ENCODE peak calls at places on chromosomes 3 and 15, in six cellular contexts. One of them, this sample, is unnamed.

GRCh38 chr3:194792368-194792767 is 106.7 kb downstream of the FAM43A start:
- DNase-seq in HepG2: no peak
- DNase-seq in A549: no peak
- DNase-seq in HCT116: no peak
- DNase-seq in GM12878: no peak
- DNase-seq in H1: no peak
- DNase-seq in this sample: no peak

GRCh38 chr15:76840830-76841460 is 64.2 kb downstream of the SCAPER start:
- DNase-seq in H1: no peak
- DNase-seq in A549: peak; percentile 48
- DNase-seq in GM12878: no peak
- DNase-seq in HepG2: peak; percentile 26
- DNase-seq in HCT116: peak; percentile 8
- DNase-seq in this sample: peak; percentile 52

GRCh38 chr3:154970796-154971195 is 109.3 kb upstream of the MME start:
- DNase-seq in H1: no peak
- DNase-seq in GM12878: no peak
- DNase-seq in HCT116: no peak
- DNase-seq in A549: no peak
- DNase-seq in HepG2: no peak
- DNase-seq in this sample: peak; percentile 1

GRCh38 chr15:60541784-60542617 is 63.1 kb upstream of the ICE2 start:
- DNase-seq in HCT116: no peak
- DNase-seq in GM12878: no peak
- DNase-seq in A549: no peak
- DNase-seq in HepG2: no peak
- DNase-seq in H1: no peak
- DNase-seq in this sample: no peak

GRCh38 chr3:105867690-105868449 is 942 bp downstream of the CBLB start:
- DNase-seq in A549: no peak
- DNase-seq in HepG2: no peak
- DNase-seq in HCT116: no peak
- DNase-seq in H1: no peak
- DNase-seq in GM12878: no peak
- DNase-seq in this sample: no peak

GRCh38 chr15:67839929-67840746 is at the start of gene RNU6-1:
- DNase-seq in H1: peak; percentile 88
- DNase-seq in HepG2: peak; percentile 80
- DNase-seq in HCT116: peak; percentile 81
- DNase-seq in GM12878: peak; percentile 88
- DNase-seq in A549: peak; percentile 95
- DNase-seq in this sample: peak; percentile 92

GRCh38 chr3:187130346-187131066 is 8.8 kb downstream of the RPL39L start:
- DNase-seq in GM12878: no peak
- DNase-seq in HepG2: no peak
- DNase-seq in H1: no peak
- DNase-seq in HCT116: no peak
- DNase-seq in A549: no peak
- DNase-seq in this sample: no peak

GRCh38 chr15:59376735-59377134 is 4.1 kb upstream of the MYO1E start:
- DNase-seq in A549: peak; percentile 48
- DNase-seq in HepG2: no peak
- DNase-seq in GM12878: no peak
- DNase-seq in H1: no peak
- DNase-seq in HCT116: no peak
- DNase-seq in this sample: no peak

GRCh38 chr3:111581403-111582113 is 13.6 kb downstream of the ZBED2 start:
- DNase-seq in HepG2: no peak
- DNase-seq in A549: no peak
- DNase-seq in GM12878: no peak
- DNase-seq in H1: no peak
- DNase-seq in HCT116: no peak
- DNase-seq in this sample: no peak

GRCh38 chr15:43517354-43518072 is at the start of gene MAP1A:
- DNase-seq in GM12878: no peak
- DNase-seq in HepG2: no peak
- DNase-seq in HCT116: no peak
- DNase-seq in H1: peak; percentile 63
- DNase-seq in A549: no peak
- DNase-seq in this sample: no peak

GRCh38 chr3:110579841-110580550 is 491.6 kb upstream of the NECTIN3 start:
- DNase-seq in A549: no peak
- DNase-seq in GM12878: no peak
- DNase-seq in H1: no peak
- DNase-seq in HepG2: no peak
- DNase-seq in HCT116: peak; percentile 55
- DNase-seq in this sample: no peak

GRCh38 chr3:184295771-184296170 is 3.3 kb upstream of the PSMD2 start:
- DNase-seq in GM12878: no peak
- DNase-seq in A549: no peak
- DNase-seq in HCT116: no peak
- DNase-seq in HepG2: no peak
- DNase-seq in H1: no peak
- DNase-seq in this sample: no peak

GRCh38 chr15:56929933-56930332 is 11.5 kb downstream of the TCF12 start:
- DNase-seq in HepG2: no peak
- DNase-seq in GM12878: no peak
- DNase-seq in HCT116: no peak
- DNase-seq in A549: no peak
- DNase-seq in H1: no peak
- DNase-seq in this sample: no peak

DNA sequence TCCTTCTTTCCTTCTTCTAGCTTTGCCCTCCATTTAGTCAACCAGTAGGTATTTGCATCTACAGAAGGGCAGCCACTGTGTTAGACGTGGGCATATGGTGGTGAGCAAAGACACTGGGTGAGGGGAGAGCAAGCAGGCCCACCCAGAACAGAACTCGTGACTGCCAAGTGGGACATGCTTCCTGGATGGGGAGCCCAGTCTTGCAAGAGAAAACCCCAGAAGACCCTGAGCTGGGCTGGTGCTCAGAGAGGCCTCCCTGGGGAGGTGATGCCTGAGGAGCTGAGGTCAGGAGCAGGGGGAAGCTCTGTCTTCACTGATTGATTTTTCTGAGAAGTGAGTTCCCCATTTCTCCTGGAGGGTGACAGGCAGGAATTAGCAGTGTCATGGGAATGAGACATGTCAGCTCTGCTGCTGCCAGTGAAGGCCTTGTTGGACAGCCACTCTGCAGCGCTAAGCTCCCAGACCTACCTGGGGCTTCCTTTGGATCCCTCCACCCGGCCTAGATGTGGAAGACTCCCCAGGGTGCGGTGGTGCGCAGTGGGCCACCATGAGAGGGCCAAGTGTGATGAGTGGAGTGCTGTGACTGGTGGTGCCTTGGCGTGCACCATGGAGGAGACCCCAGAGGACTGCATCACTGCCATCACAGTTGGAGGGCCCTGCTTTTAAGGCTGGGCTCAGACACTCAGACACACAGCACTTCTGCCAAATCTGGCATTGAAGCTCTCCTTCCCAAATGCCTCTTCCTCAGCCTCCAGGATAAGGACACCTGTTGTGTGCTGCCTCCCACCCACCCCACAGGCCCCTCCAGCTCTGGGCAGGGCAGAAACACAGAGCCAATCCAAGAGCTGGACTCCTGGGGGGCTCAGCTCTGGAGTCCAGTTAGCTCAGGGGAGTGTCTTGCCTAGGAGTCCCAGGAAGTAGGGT is 40.0 kb upstream of the TOPBP1 start:
- DNase-seq in H1: no peak
- DNase-seq in HCT116: no peak
- DNase-seq in A549: no peak
- DNase-seq in HepG2: no peak
- DNase-seq in GM12878: no peak
- DNase-seq in this sample: peak; percentile 20
- TF ChIP-seq POLR2A in H1: no peak
- TF ChIP-seq POLR2A in HCT116: no peak
- TF ChIP-seq POLR2A in A549: no peak
- TF ChIP-seq POLR2A in HepG2: no peak
- TF ChIP-seq POLR2A in GM12878: no peak
- TF ChIP-seq POLR2A in this sample: no peak

DNA sequence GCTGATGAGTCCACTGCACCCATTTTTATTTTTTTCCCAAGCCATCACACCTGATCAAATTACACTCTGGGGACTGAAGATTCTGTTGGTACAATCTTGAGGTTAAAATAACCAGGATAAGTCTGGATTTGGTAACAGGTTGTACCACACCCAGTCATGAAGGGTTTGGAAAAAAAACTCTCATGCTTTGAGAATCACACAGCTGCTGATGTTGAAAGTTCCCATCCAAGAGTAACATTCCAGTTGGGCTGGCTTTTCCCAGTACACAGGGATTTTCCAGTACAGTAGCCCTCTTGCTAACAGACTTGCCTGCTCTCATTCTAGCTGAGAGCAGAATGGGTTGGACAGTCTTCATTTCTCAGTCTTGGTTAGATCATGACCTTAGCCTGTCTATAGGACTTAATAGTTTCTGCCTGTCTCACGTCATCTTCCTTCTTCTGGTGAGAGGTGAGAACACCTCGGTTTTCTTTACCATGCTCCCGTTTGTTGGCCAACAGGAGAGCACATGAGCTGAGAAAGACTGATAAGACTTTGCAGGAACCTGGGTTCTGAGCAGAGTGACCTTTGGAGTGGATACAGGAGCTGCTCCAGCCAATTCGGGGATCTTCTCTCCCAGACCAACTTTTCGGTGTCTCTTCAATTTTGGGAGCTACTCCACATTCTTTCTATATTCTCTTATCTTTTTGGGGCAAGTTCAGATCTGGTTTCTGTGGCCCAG is 300.1 kb upstream of the LYSMD4 start:
- DNase-seq in H1: no peak
- DNase-seq in HepG2: no peak
- DNase-seq in GM12878: no peak
- DNase-seq in A549: no peak
- DNase-seq in HCT116: no peak
- DNase-seq in this sample: no peak
- TF ChIP-seq MAX in H1: no peak
- TF ChIP-seq MAX in HepG2: no peak
- TF ChIP-seq MAX in GM12878: no peak
- TF ChIP-seq MAX in A549: no peak
- TF ChIP-seq MAX in HCT116: no peak
- TF ChIP-seq MAX in this sample: no peak

DNA sequence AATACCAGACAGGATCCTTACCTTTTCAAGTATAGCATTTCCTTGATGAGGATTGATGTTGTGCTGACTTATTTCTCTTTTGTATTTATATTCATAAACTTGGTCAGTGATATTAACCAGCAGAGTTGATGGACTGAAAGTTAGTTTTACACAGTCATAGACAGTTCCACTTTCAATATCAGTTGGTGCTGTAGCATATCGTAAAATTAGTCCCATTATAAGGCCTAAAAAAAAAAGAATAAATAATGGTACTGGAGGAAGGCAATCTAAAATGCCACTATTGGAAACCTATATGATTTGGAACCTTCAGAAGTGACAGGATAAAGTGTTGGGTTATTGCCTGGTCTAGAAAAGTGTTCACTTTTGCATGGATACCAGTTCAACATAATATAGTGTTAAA is 16.3 kb downstream of the SLC9A9 start:
- DNase-seq in H1: no peak
- DNase-seq in HepG2: no peak
- DNase-seq in GM12878: no peak
- DNase-seq in HCT116: no peak
- DNase-seq in A549: no peak
- DNase-seq in this sample: no peak
- H3K4me3 ChIP-seq in H1: no peak overlapping the region
- H3K4me3 ChIP-seq in HepG2: no peak overlapping the region
- H3K4me3 ChIP-seq in GM12878: peak overlapping the region; percentile 14
- H3K4me3 ChIP-seq in HCT116: no peak overlapping the region
- H3K4me3 ChIP-seq in A549: no peak overlapping the region
- H3K4me3 ChIP-seq in this sample: no peak overlapping the region

DNA sequence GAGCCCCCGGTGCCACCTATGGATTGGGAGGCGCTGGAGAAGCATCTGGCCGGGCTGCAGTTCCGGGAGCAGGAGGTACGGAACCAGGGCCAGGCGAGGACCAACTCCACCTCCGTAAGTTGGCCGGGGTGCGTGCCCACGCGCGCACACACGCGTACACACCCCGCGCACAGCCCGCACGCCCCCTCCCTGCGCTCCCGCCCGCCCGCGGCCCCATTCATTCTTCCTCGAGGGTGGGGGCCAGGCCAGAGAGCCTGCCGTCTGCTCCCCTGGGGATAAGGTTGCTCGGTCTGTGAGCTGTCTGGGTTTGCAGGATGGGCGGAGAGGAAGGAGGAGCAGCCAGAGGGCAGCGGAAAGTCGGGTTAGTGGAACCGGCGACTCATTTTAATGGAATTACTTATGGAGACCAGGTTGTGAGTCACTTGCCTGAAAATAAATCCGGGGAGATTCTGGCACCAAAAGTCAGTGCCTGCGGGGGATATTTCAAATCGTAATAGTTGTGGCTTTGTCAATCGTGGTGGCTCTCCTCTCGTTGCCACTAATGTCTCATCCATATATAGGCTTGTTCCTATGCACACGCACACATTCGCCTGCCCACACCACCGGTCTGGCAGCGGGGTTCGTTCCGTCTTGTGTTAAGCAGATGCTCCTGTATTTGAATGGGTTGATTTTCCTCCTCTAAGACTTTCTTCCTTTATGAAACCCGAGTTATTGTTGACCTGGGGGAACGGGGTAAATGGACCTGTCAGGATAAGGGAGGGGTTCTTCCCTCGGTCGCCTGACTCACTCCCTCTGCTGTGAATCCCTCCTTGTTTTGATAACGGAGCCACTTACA is 223.4 kb upstream of the IL12A start:
- DNase-seq in HCT116: peak; percentile 85
- DNase-seq in H1: peak; percentile 67
- DNase-seq in GM12878: no peak
- DNase-seq in HepG2: no peak
- DNase-seq in A549: peak; percentile 86
- DNase-seq in this sample: no peak
- TF ChIP-seq POLR2A in HCT116: no peak
- TF ChIP-seq POLR2A in H1: no peak
- TF ChIP-seq POLR2A in GM12878: no peak
- TF ChIP-seq POLR2A in HepG2: no peak
- TF ChIP-seq POLR2A in A549: peak; percentile 19
- TF ChIP-seq POLR2A in this sample: no peak

GRCh38 chr15:89680282-89680873 is 1.2 kb upstream of the PLIN1 start:
- DNase-seq in GM12878: no peak
- DNase-seq in A549: peak; percentile 55
- DNase-seq in HCT116: no peak
- DNase-seq in HepG2: peak; percentile 80
- DNase-seq in H1: no peak
- DNase-seq in this sample: no peak
- TF ChIP-seq MAX in GM12878: no peak
- TF ChIP-seq MAX in A549: no peak
- TF ChIP-seq MAX in HCT116: no peak
- TF ChIP-seq MAX in HepG2: no peak
- TF ChIP-seq MAX in H1: no peak
- TF ChIP-seq MAX in this sample: no peak

This sample was measured in NB4.